ENCODE peak calls at places on chromosomes 11 and 22, in six cellular contexts. Z, S, V, E, U and N are unnamed samples.

GRCh38 chr22:37742374-37743092 is 45.7 kb downstream of the TRIOBP start:
- DNase-seq in Z (no peak), V (no peak), U (peak), S (peak), E (peak), N (peak)

GRCh38 chr11:288328-289144 is at the start of gene PGGHG:
- DNase-seq in Z (no peak), U (no peak), E (peak), V (peak), S (no peak), N (peak)

GRCh38 chr11:65616575-65617001 is 1.0 kb downstream of the PCNX3 start:
- DNase-seq in E (no peak), Z (no peak), U (no peak), S (peak), V (no peak), N (no peak)

GRCh38 chr22:27299181-27300085 is 502.1 kb downstream of the MN1 start:
- DNase-seq in E (no peak), S (peak), V (no peak), U (no peak), Z (no peak), N (no peak)

GRCh38 chr11:58900479-58901420 is 38.5 kb upstream of the GLYATL1 start:
- DNase-seq in Z (no peak), E (peak), S (peak), V (peak), U (peak), N (peak)

GRCh38 chr11:44572884-44573283 is 7.4 kb downstream of the CD82 start:
- DNase-seq in S (no peak), E (no peak), U (no peak), V (no peak), Z (no peak), N (peak)

GRCh38 chr11:58787903-58788302 is 56.2 kb upstream of the GLYAT start:
- DNase-seq in S (peak), Z (no peak), U (no peak), E (peak), V (no peak), N (peak)

GRCh38 chr11:84564180-84564866 is 1062.8 kb downstream of the DLG2 start:
- DNase-seq in U (peak), E (peak), Z (peak), V (peak), S (peak), N (peak)

GRCh38 chr11:63558459-63559157 is 4.6 kb downstream of the PLAAT2 start:
- DNase-seq in Z (no peak), V (peak), S (no peak), U (no peak), E (no peak), N (no peak)

GRCh38 chr11:58776891-58777451 is 45.2 kb upstream of the GLYAT start:
- DNase-seq in V (no peak), S (no peak), U (no peak), E (no peak), Z (no peak), N (no peak)

GRCh38 chr11:117384045-117384444 is 56.4 kb downstream of the CEP164 start:
- DNase-seq in U (no peak), S (peak), V (no peak), E (peak), Z (peak), N (peak)

GRCh38 chr11:120420572-120420971 is 84.4 kb downstream of the ARHGEF12 start:
- DNase-seq in Z (no peak), S (no peak), V (no peak), U (no peak), E (no peak), N (no peak)

GRCh38 chr11:102427068-102427467 is 25.5 kb downstream of the TMEM123 start:
- DNase-seq in Z (no peak), S (no peak), E (no peak), V (no peak), U (no peak), N (no peak)

GRCh38 chr22:20436309-20437252 is 1.0 kb downstream of the SCARF2 start:
- DNase-seq in Z (no peak), E (no peak), V (no peak), S (peak), U (no peak), N (no peak)

GRCh38 chr11:1178906-1179305 is 21.2 kb downstream of the MUC5AC start:
- DNase-seq in E (no peak), Z (no peak), V (no peak), S (no peak), U (no peak), N (no peak)

GRCh38 chr22:30755760-30756124 is 61.1 kb downstream of the OSBP2 start:
- DNase-seq in S (no peak), V (no peak), Z (no peak), U (no peak), E (no peak), N (no peak)

GRCh38 chr22:29129644-29130201 is 56.9 kb downstream of the KREMEN1 start:
- DNase-seq in S (no peak), Z (no peak), E (no peak), V (no peak), U (no peak), N (no peak)

GRCh38 chr11:73538381-73538872 is 59.5 kb downstream of the FAM168A start:
- DNase-seq in V (no peak), U (no peak), E (no peak), S (no peak), Z (no peak), N (no peak)

GRCh38 chr22:30767656-30768055 is 73.0 kb downstream of the OSBP2 start:
- DNase-seq in Z (no peak), S (no peak), E (no peak), U (no peak), V (peak), N (no peak)

GRCh38 chr11:74826901-74827300 is 78.3 kb downstream of the RNF169 start:
- DNase-seq in E (no peak), V (no peak), Z (no peak), U (no peak), S (no peak), N (no peak)

GRCh38 chr11:11171285-11171684 is 181.8 kb downstream of the CSNK2A3 start:
- DNase-seq in S (no peak), V (no peak), E (no peak), U (no peak), Z (no peak), N (no peak)

GRCh38 chr11:107716884-107717532 is 5.2 kb upstream of the SLN start:
- DNase-seq in U (no peak), S (no peak), V (no peak), Z (no peak), E (peak), N (peak)

GRCh38 chr22:46514592-46515207 is 22.7 kb downstream of the CELSR1 start:
- DNase-seq in V (no peak), E (peak), S (peak), U (no peak), Z (no peak), N (peak)

GRCh38 chr11:128458316-128458715 is 129.0 kb downstream of the ETS1 start:
- DNase-seq in U (no peak), Z (peak), V (no peak), S (peak), E (peak), N (peak)

GRCh38 chr22:30948930-30949342 is 19.6 kb downstream of the MORC2 start:
- DNase-seq in E (no peak), Z (no peak), V (no peak), S (no peak), U (no peak), N (no peak)

GRCh38 chr11:46119352-46120216 is 1.7 kb downstream of the PHF21A start:
- DNase-seq in Z (no peak), V (peak), E (peak), U (no peak), S (peak), N (peak)

GRCh38 chr11:11992257-11992690 is 16.2 kb downstream of the DKK3 start:
- DNase-seq in S (no peak), V (no peak), E (peak), U (no peak), Z (no peak), N (peak)

GRCh38 chr11:70834984-70835560 is 417.3 kb downstream of the SHANK2 start:
- DNase-seq in U (no peak), S (no peak), Z (no peak), E (no peak), V (no peak), N (no peak)

GRCh38 chr11:101215069-101215468 is 85.5 kb upstream of the PGR start:
- DNase-seq in E (peak), Z (no peak), V (no peak), U (no peak), S (no peak), N (peak)

GRCh38 chr11:62245271-62245753 is 3.3 kb downstream of the SCGB1D2 start:
- DNase-seq in V (peak), U (no peak), S (peak), E (peak), Z (no peak), N (peak)

GRCh38 chr22:26707090-26707489 is 49.7 kb downstream of the MIAT start:
- DNase-seq in S (no peak), V (no peak), U (no peak), E (no peak), Z (no peak), N (no peak)

GRCh38 chr22:19287076-19287724 is 4.3 kb downstream of the CLTCL1 start:
- DNase-seq in S (peak), Z (no peak), E (peak), V (no peak), U (no peak), N (peak)

GRCh38 chr22:30270841-30271240 is 4.2 kb upstream of the OSM start:
- DNase-seq in V (peak), S (peak), U (no peak), E (no peak), Z (no peak), N (no peak)

GRCh38 chr22:36850016-36850415 is 10.8 kb upstream of the NCF4 start:
- DNase-seq in S (no peak), V (no peak), U (no peak), Z (no peak), E (no peak), N (no peak)

GRCh38 chr22:42994276-42994916 is 20.6 kb downstream of the PACSIN2 start:
- DNase-seq in S (no peak), Z (no peak), E (no peak), V (no peak), U (no peak), N (no peak)
- H3K4me3 ChIP-seq in S (no peak), Z (peak), E (peak), V (peak), U (no peak), N (peak)

DNA sequence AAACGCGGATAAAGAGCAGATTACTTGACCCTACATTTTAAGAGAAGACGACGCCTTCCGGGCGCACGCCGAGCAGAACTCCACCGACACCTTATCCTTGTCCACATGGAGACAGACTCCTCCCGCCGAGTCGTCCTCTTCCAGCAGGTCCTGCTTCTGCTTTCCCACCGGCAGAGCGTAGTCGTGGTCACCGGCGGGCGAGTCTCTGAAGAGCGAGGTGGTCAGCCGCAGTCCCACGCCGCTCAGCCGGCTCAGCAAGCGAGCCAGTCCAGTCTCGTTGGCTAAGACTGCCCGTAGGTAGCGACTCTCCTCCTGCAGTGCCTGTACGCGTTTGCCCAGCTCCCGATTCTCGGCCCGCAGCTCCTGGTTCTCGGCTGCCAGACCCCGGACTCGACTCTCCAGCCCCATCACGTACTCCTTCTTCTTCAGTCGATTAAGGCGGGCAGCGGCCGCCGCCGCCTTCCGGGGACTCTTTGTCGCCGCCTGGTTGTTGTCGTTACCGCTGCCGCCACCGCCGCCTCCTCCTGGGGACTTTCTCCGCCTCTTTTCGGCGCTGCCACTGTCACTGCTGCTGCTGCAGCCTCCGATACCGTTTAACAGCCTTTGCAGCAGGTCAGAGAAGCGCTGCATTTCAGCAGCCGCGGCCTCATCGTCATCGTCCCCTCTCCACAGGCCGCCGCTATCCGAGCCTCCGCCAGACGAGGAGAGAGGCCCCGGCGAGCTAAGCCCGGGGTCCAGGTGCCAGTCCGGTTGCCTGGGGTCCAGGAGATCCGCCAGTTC is 958 bp downstream of the CREBZF start:
- DNase-seq in S (peak), E (peak), U (peak), V (peak), Z (no peak), N (peak)
- TF ChIP-seq CTCF in S (peak), E (peak), U (peak), V (peak), Z (peak), N (peak)

GRCh38 chr11:72135891-72136676 is 559 bp downstream of the FOLR3 start:
- DNase-seq in U (no peak), E (no peak), S (peak), V (no peak), Z (no peak), N (no peak)
- H3K4me3 ChIP-seq in U (no peak), E (no peak), S (no peak), V (no peak), Z (no peak), N (no peak)

GRCh38 chr11:119370486-119371046 is 10.9 kb downstream of the USP2 start:
- DNase-seq in E (no peak), U (no peak), Z (no peak), S (no peak), V (peak), N (no peak)
- TF ChIP-seq CTCF in E (no peak), U (no peak), Z (no peak), S (no peak), V (no peak), N (no peak)

GRCh38 chr22:42275970-42276369 is 5.5 kb upstream of the TCF20 start:
- DNase-seq in E (no peak), Z (no peak), S (peak), V (no peak), U (no peak), N (peak)

GRCh38 chr22:42277232-42277753 is 6.8 kb upstream of the TCF20 start:
- DNase-seq in E (no peak), U (no peak), V (no peak), Z (no peak), S (no peak), N (no peak)

GRCh38 chr22:42279425-42280020 is 9.1 kb upstream of the TCF20 start:
- DNase-seq in U (no peak), S (no peak), E (peak), V (no peak), Z (no peak), N (peak)

GRCh38 chr22:42280140-42280539 is 9.7 kb upstream of the TCF20 start:
- DNase-seq in U (no peak), V (no peak), S (no peak), E (no peak), Z (no peak), N (no peak)

DNA sequence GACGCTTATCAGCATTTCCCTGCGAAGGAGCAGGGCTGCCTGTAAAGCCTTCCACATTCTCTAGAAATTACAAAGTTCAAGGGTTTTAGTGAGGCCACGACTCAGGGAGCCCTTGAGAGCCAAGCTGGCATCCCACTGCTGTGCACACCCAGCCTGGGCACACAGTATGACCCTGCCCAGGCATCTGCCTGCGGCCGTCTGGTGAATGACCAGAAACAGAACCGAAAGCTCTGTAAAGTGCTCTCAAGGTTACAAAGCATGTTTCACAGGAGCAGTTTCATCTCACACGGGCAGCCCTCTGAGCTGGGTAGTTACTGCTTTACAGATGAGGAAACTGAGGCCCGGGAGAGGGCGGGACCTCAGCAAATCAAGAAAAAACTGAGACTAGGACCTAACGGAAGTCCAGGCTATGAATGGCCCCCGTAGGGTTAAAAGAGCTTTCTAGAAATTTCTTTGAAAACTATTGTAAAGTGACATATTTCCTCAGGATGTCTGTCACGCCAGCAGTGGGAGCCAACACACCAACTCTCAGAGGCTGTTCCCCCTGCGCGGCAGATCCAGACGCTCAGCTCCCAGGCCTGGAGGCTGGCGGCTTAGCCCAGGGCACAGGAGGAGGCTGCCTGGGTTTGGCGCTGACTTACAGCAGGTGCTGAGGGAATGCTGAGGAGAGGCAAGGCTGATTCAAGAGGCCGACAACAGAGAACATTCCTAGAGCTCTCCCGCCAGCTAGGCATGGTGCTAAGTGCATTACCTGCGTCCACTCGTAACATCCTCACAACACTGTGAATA is 7.7 kb upstream of the TCF20 start:
- DNase-seq in S (peak), Z (no peak), V (no peak), U (no peak), E (no peak), N (peak)
- H3K4me3 ChIP-seq in S (no peak), Z (no peak), V (no peak), U (no peak), E (no peak), N (no peak)